ENCODE peak calls at places on chromosome 17, in five cellular contexts. Y is neural crest cell, F is tibial artery, J is cardiac muscle cell, X is AG09319. I is an unnamed sample.
A peak's percentile ranks its signal among the peaks of the same experiment; 100 is the strongest.

GRCh38 chr17:70041061-70041460 is 34.0 kb upstream of the KCNJ16 start:
- DNase-seq in Y (no peak), F (no peak), J (no peak), X (no peak), I (no peak)

GRCh38 chr17:8360260-8360659 is 16.2 kb downstream of the KRABD2 start:
- DNase-seq in Y (no peak), F (no peak), J (no peak), X (no peak), I (no peak)

GRCh38 chr17:55845385-55845784 is 94.5 kb downstream of the PCTP start:
- DNase-seq in Y (peak; percentile 64), F (peak; percentile 59), J (peak; percentile 79), X (peak; percentile 14), I (peak; percentile 3)

GRCh38 chr17:67027031-67027628 is 17.2 kb upstream of the CACNG1 start:
- DNase-seq in Y (no peak), F (no peak), J (no peak), X (no peak), I (no peak)

GRCh38 chr17:49575524-49576120 is at the start of gene NXPH3:
- DNase-seq in Y (peak; percentile 58), F (peak; percentile 67), J (peak; percentile 85), X (no peak), I (no peak)

GRCh38 chr17:7441202-7441705 is 1.9 kb downstream of the FGF11 start:
- DNase-seq in Y (no peak), F (no peak), J (no peak), X (no peak), I (no peak)

GRCh38 chr17:9224485-9224884 is 203.2 kb downstream of the NTN1 start:
- DNase-seq in Y (no peak), F (no peak), J (no peak), X (no peak), I (no peak)

GRCh38 chr17:80981062-80981902 is 10.4 kb upstream of the CHMP6 start:
- DNase-seq in Y (peak; percentile 71), F (no peak), J (peak; percentile 59), X (no peak), I (no peak)

GRCh38 chr17:4340914-4341615 is 25.4 kb downstream of the UBE2G1 start:
- DNase-seq in Y (no peak), F (no peak), J (no peak), X (no peak), I (no peak)

GRCh38 chr17:69466905-69467630 is 52.6 kb downstream of the MAP2K6 start:
- DNase-seq in Y (no peak), F (no peak), J (no peak), X (no peak), I (peak; percentile 71)

GRCh38 chr17:78278139-78278741 is 46.8 kb downstream of the TMEM235 start:
- DNase-seq in Y (no peak), F (no peak), J (no peak), X (no peak), I (no peak)

GRCh38 chr17:64306850-64307463 is 43.9 kb upstream of the TEX2 start:
- DNase-seq in Y (peak; percentile 59), F (peak; percentile 65), J (peak; percentile 69), X (peak; percentile 52), I (peak; percentile 60)

GRCh38 chr17:37701424-37702020 is 43.3 kb downstream of the HNF1B start:
- DNase-seq in Y (peak; percentile 16), F (peak; percentile 30), J (no peak), X (no peak), I (no peak)

GRCh38 chr17:50459081-50459676 is 9.5 kb downstream of the CHAD start:
- DNase-seq in Y (no peak), F (no peak), J (no peak), X (no peak), I (no peak)

GRCh38 chr17:49191407-49191916 is 18.9 kb downstream of the GNGT2 start:
- DNase-seq in Y (no peak), F (no peak), J (no peak), X (peak; percentile 8), I (peak; percentile 9)

GRCh38 chr17:17435323-17435722 is 41.5 kb upstream of the MED9 start:
- DNase-seq in Y (no peak), F (no peak), J (no peak), X (peak; percentile 32), I (no peak)

GRCh38 chr17:20095366-20096080 is 86.4 kb downstream of the SPECC1 start:
- DNase-seq in Y (peak; percentile 51), F (peak; percentile 82), J (peak; percentile 77), X (no peak), I (no peak)

GRCh38 chr17:50928662-50929061 is 62.5 kb upstream of the TOB1 start:
- DNase-seq in Y (no peak), F (no peak), J (no peak), X (no peak), I (no peak)

GRCh38 chr17:57107498-57108101 is 22.6 kb downstream of the AKAP1 start:
- DNase-seq in Y (no peak), F (no peak), J (peak; percentile 49), X (no peak), I (no peak)

GRCh38 chr17:57108656-57109392 is 23.8 kb downstream of the AKAP1 start:
- DNase-seq in Y (no peak), F (peak; percentile 56), J (no peak), X (no peak), I (no peak)

GRCh38 chr17:57104461-57105175 is 19.6 kb downstream of the AKAP1 start:
- DNase-seq in Y (no peak), F (no peak), J (no peak), X (no peak), I (no peak)

GRCh38 chr17:57106836-57107497 is 21.9 kb downstream of the AKAP1 start:
- DNase-seq in Y (no peak), F (no peak), J (no peak), X (no peak), I (no peak)

DNA sequence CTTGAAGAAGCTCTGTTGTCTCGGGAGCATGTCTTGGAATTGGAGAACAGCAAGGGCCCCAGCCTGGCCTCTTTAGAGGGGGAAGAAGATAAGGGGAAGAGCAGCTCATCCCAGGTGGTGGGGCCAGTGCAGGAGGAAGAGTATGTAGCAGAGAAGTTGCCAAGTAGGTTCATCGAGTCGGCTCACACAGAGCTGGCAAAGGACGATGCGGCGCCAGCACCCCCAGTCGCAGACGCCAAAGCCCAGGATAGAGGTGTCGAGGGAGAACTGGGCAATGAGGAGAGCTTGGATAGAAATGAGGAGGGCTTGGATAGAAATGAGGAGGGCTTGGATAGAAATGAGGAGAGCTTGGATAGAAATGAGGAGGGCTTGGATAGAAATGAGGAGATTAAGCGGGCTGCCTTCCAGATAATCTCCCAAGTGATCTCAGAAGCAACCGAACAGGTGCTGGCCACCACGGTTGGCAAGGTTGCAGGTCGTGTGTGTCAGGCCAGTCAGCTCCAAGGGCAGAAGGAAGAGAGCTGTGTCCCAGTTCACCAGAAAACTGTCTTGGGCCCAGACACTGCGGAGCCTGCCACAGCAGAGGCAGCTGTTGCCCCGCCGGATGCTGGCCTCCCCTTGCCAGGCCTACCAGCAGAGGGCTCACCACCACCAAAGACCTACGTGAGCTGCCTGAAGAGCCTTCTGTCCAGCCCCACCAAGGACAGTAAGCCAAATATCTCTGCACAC is 21.2 kb downstream of the AKAP1 start:
- DNase-seq in Y (no peak), F (no peak), J (no peak), X (no peak), I (no peak)
- TF ChIP-seq CTCF in Y (peak; percentile 38), F (no peak), J (peak; percentile 27), X (no peak), I (peak; percentile 35)

DNA sequence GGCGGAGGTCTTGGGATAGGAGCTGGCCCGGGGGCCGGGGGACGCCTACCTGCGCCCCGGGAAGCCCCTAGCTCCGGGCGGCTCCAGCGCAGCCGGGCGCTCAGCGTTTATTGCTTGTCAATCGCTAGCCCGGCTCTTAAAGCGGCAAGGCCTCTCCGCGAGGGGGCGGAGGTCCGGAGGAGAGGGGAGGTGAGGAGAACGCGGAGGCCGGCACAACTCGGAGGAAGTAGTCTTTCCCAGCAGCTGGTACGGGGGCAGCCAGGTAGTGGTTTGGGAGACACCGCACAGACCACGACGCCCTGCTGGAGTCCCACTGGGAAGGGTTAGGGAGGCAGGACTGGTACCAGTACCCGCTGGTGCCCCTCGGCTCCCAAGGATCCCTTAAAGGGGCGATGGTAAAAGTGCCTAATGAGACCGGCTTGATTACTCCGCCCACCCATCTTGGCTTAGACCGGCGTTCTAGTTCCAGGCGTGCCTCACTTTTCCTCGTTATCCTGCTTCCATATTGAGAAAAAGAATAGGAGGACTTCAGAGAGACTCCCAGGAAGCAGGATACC is at the start of gene MPP2:
- DNase-seq in Y (peak; percentile 77), F (peak; percentile 76), J (peak; percentile 92), X (no peak), I (peak; percentile 32)
- TF ChIP-seq CTCF in Y (no peak), F (peak; percentile 22), J (peak; percentile 17), X (peak; percentile 16), I (peak; percentile 24)

GRCh38 chr17:74760404-74761105 is 12.1 kb downstream of the NHERF1 start:
- DNase-seq in Y (no peak), F (no peak), J (peak; percentile 50), X (no peak), I (no peak)

GRCh38 chr17:74758846-74759163 is 10.4 kb downstream of the NHERF1 start:
- DNase-seq in Y (no peak), F (no peak), J (no peak), X (no peak), I (no peak)

GRCh38 chr17:74757931-74758845 is 9.8 kb downstream of the NHERF1 start:
- DNase-seq in Y (no peak), F (no peak), J (peak; percentile 31), X (no peak), I (no peak)

GRCh38 chr17:74759941-74760340 is 11.5 kb downstream of the NHERF1 start:
- DNase-seq in Y (no peak), F (no peak), J (no peak), X (no peak), I (no peak)

DNA sequence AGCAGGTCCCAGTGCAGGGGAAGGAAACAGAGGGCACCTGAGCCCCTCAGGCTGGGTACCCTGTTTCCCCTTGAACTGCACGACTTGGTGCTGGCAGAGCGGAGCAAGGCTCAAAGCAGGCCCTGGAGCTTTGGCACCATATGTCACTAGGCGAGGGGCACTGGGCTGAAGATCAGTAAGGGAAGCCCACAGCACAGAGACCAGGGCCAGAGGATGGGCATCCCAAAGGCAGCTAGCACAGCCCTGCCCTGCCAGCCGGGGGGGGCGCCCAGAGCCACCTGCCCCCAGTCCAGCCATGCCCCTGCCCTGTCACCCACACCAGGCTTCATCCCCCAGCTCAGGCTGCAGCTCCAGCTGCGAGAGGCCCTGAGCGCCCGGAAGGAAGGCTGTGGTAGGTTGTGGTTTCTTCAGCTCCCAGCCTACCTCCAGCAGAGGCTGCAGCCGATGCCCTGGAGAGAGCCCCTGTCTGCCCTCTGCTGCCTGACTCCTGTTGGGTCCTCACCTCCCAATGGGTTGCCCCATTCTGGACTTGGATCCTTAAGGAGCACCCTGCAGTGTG is 10.9 kb downstream of the NHERF1 start:
- DNase-seq in Y (no peak), F (no peak), J (no peak), X (no peak), I (no peak)
- TF ChIP-seq CTCF in Y (no peak), F (no peak), J (no peak), X (no peak), I (no peak)

GRCh38 chr17:73300392-73300791 is 11.4 kb downstream of the CDC42EP4 start:
- DNase-seq in Y (no peak), F (no peak), J (no peak), X (no peak), I (no peak)

GRCh38 chr17:73304971-73305786 is 6.6 kb downstream of the CDC42EP4 start:
- DNase-seq in Y (no peak), F (peak; percentile 73), J (peak; percentile 68), X (no peak), I (peak; percentile 46)

GRCh38 chr17:73304438-73304837 is 7.4 kb downstream of the CDC42EP4 start:
- DNase-seq in Y (no peak), F (no peak), J (no peak), X (no peak), I (no peak)

GRCh38 chr17:73301359-73301758 is 10.4 kb downstream of the CDC42EP4 start:
- DNase-seq in Y (no peak), F (no peak), J (no peak), X (no peak), I (no peak)

GRCh38 chr17:73302189-73302588 is 9.6 kb downstream of the CDC42EP4 start:
- DNase-seq in Y (no peak), F (no peak), J (no peak), X (no peak), I (peak; percentile 78)
- TF ChIP-seq CTCF in Y (no peak), F (no peak), J (no peak), X (no peak), I (no peak)